ENCODE peak calls at places on chromosomes 6 and 20, in nine cellular contexts. O is NCI-H524, F is tibial nerve, P is cerebellum, M is HepG2, R is brain pericyte, A is OCI-M1, E is T47D, D is Kasumi-1. L is an unnamed sample.

GRCh38 chr6:15398657-15399287 is 152.9 kb downstream of the JARID2 start:
- DNase-seq in A (peak; percentile 63), E (no peak), P (no peak), D (no peak), O (no peak), R (no peak), M (no peak), F (no peak), L (no peak)

GRCh38 chr6:108294787-108295625 is at the start of gene AFG1L:
- DNase-seq in D (peak; percentile 87), R (peak; percentile 65), A (peak; percentile 96), F (peak; percentile 92), E (peak; percentile 90), P (peak; percentile 93), O (peak; percentile 84), M (peak; percentile 86), L (peak; percentile 93)

GRCh38 chr6:33316603-33317417 is 734 bp downstream of the ZBTB22 start:
- DNase-seq in D (no peak), P (no peak), E (no peak), A (peak; percentile 49), R (no peak), O (no peak), M (no peak), F (no peak), L (no peak)

GRCh38 chr6:13935190-13935880 is 10.6 kb downstream of the RNF182 start:
- DNase-seq in D (no peak), E (no peak), P (no peak), F (no peak), O (no peak), A (no peak), R (no peak), M (no peak), L (no peak)

GRCh38 chr6:56364482-56365313 is 117.3 kb upstream of the COL21A1 start:
- DNase-seq in R (no peak), P (no peak), D (no peak), F (no peak), O (no peak), M (no peak), E (no peak), A (no peak), L (no peak)

GRCh38 chr20:63661108-63661507 is 3.0 kb downstream of the RTEL1 start:
- DNase-seq in P (no peak), O (no peak), E (no peak), F (no peak), R (no peak), D (no peak), M (no peak), A (no peak), L (no peak)

GRCh38 chr6:326896-327537 is 34.7 kb downstream of the DUSP22 start:
- DNase-seq in E (no peak), P (no peak), D (no peak), A (no peak), F (no peak), R (no peak), O (no peak), M (no peak), L (no peak)

GRCh38 chr6:62479722-62480121 is 193.7 kb upstream of the KHDRBS2 start:
- DNase-seq in R (no peak), M (no peak), F (no peak), O (no peak), D (no peak), E (no peak), P (no peak), A (no peak), L (no peak)

GRCh38 chr6:104887350-104887749 is 27.6 kb upstream of the HACE1 start:
- DNase-seq in M (peak; percentile 52), D (peak; percentile 46), F (no peak), A (peak; percentile 72), E (peak; percentile 60), O (no peak), P (no peak), R (no peak), L (peak; percentile 63)

GRCh38 chr6:96156425-96156824 is 140.7 kb downstream of the FUT9 start:
- DNase-seq in A (peak; percentile 75), F (no peak), D (no peak), E (peak; percentile 39), P (no peak), R (no peak), M (no peak), O (peak; percentile 75), L (peak; percentile 5)

GRCh38 chr20:4684837-4685413 is 36.8 kb upstream of the PRND start:
- DNase-seq in O (no peak), D (no peak), E (no peak), F (no peak), P (peak; percentile 44), R (no peak), M (peak; percentile 63), A (no peak), L (peak; percentile 34)

GRCh38 chr6:7106752-7107577 is 796 bp upstream of the RREB1 start:
- DNase-seq in R (no peak), P (no peak), M (no peak), F (no peak), O (peak; percentile 56), E (peak; percentile 46), A (peak; percentile 92), D (peak; percentile 38), L (peak; percentile 68)

GRCh38 chr20:40689100-40689942 is at the start of gene MAFB:
- DNase-seq in O (peak; percentile 87), P (peak; percentile 85), D (no peak), A (peak; percentile 38), E (peak; percentile 97), F (peak; percentile 92), M (peak; percentile 74), R (peak; percentile 79), L (peak; percentile 96)

GRCh38 chr6:112222111-112222726 is 32.1 kb downstream of the LAMA4 start:
- DNase-seq in M (no peak), E (peak; percentile 61), D (no peak), F (no peak), P (no peak), O (no peak), R (no peak), A (no peak), L (no peak)

GRCh38 chr6:163947276-163947675 is 532.8 kb downstream of the QKI start:
- DNase-seq in E (no peak), F (no peak), M (no peak), P (no peak), D (no peak), A (no peak), R (no peak), O (no peak), L (no peak)

GRCh38 chr6:140572129-140572528 is 1197.7 kb upstream of the CITED2 start:
- DNase-seq in A (peak; percentile 34), P (no peak), R (peak; percentile 20), O (no peak), F (no peak), D (peak; percentile 44), M (no peak), E (no peak), L (no peak)

GRCh38 chr6:56143796-56144195 is 103.6 kb downstream of the COL21A1 start:
- DNase-seq in A (no peak), E (no peak), F (no peak), D (no peak), M (no peak), P (no peak), R (no peak), O (no peak), L (no peak)

GRCh38 chr20:1377341-1377871 is 15.4 kb downstream of the FKBP1A start:
- DNase-seq in O (no peak), M (no peak), P (no peak), D (no peak), A (no peak), E (no peak), F (no peak), R (no peak), L (no peak)

GRCh38 chr6:135673671-135674309 is 176.2 kb upstream of the AHI1 start:
- DNase-seq in M (no peak), E (no peak), P (no peak), R (no peak), F (no peak), D (no peak), O (no peak), A (no peak), L (no peak)